ENCODE peak calls at places on chromosomes 3 and 15, in four cellular contexts. R is Panc1; E is HCEC 1CT; A is activated naive CD4-positive, alpha-beta T cell treated with Interleukin-2 at 50 U/mL for 16 hours. U is an unnamed sample.

GRCh38 chr3:195543642-195544536 is 764 bp upstream of the PPP1R2 start:
- DNase-seq in R (no peak), E (no peak), A (no peak), U (no peak)

GRCh38 chr15:51561271-51561670 is 61.3 kb downstream of the DMXL2 start:
- DNase-seq in R (no peak), E (no peak), A (no peak), U (no peak)

GRCh38 chr15:85479071-85479647 is 98.8 kb downstream of the AKAP13 start:
- DNase-seq in R (no peak), E (peak), A (no peak), U (peak)

GRCh38 chr3:49717539-49718418 is 1.7 kb downstream of the AMIGO3 start:
- DNase-seq in R (no peak), E (no peak), A (no peak), U (no peak)

GRCh38 chr3:172708905-172709775 is 1.7 kb downstream of the NCEH1 start:
- DNase-seq in R (no peak), E (no peak), A (no peak), U (no peak)

GRCh38 chr15:75052972-75053747 is 29.8 kb downstream of the PPCDC start:
- DNase-seq in R (no peak), E (no peak), A (no peak), U (no peak)

GRCh38 chr3:105868450-105868744 is 415 bp downstream of the CBLB start:
- DNase-seq in R (no peak), E (peak), A (peak), U (peak)

GRCh38 chr3:38725726-38726410 is 76.4 kb upstream of the SCN5A start:
- DNase-seq in R (no peak), E (peak), A (no peak), U (peak)

GRCh38 chr15:23564798-23565394 is 578 bp upstream of the MKRN3 start:
- DNase-seq in R (no peak), E (no peak), A (no peak), U (no peak)

GRCh38 chr3:165195628-165196576 is at the start of gene SLITRK3:
- DNase-seq in R (no peak), E (no peak), A (no peak), U (no peak)

GRCh38 chr3:197878427-197878826 is 71.6 kb upstream of the RPL35A start:
- DNase-seq in R (no peak), E (no peak), A (peak), U (no peak)

GRCh38 chr15:29613951-29614382 is 208.3 kb downstream of the TJP1 start:
- DNase-seq in R (no peak), E (no peak), A (no peak), U (no peak)

U was measured in AG08396.